ENCODE peak calls at places on chromosomes 1 and 21, in ten cellular contexts. U is IMR-90; F is stimulated activated naive B cell treated with anti-CD40 and anti-IgM and Interleukin-4, amounts not matched to agents 10 μg/mL and 1 μg/mL and 100 μg/mL, for 72 hours; E is left ventricle myocardium inferior; K is HuH-7.5; P is HS-27A; A is BE2C; W is fibroblast of lung; M is stimulated activated CD8-positive, alpha-beta memory T cell treated with anti-CD3 and anti-CD28 coated beads, Interleukin-4, amount 100 ng/mL, for 24 hours; D is NCI-H2029 treated with DMSO at 0.1 percent for 48 hours. V is an unnamed sample.

GRCh38 chr21:36783612-36784383 is 84.9 kb downstream of the SIM2 start:
- DNase-seq in U (peak), F (no peak), E (no peak), K (no peak), P (no peak), A (no peak), W (no peak), M (no peak), D (no peak), V (no peak)

GRCh38 chr1:204466416-204467405 is 27.9 kb downstream of the PIK3C2B start:
- DNase-seq in U (no peak), F (no peak), E (peak), K (no peak), P (no peak), A (no peak), W (no peak), M (no peak), D (no peak), V (peak)

GRCh38 chr1:46692806-46693770 is 21.4 kb downstream of the TEX38 start:
- DNase-seq in U (no peak), F (no peak), E (no peak), K (no peak), P (no peak), A (no peak), W (no peak), M (no peak), D (no peak), V (no peak)

GRCh38 chr1:234836045-234836681 is 226.2 kb upstream of the IRF2BP2 start:
- DNase-seq in U (no peak), F (no peak), E (no peak), K (no peak), P (no peak), A (no peak), W (no peak), M (no peak), D (no peak), V (no peak)

GRCh38 chr1:64484651-64485050 is 14.7 kb downstream of the CACHD1 start:
- DNase-seq in U (no peak), F (no peak), E (no peak), K (no peak), P (no peak), A (no peak), W (peak), M (no peak), D (peak), V (no peak)

GRCh38 chr1:39645411-39646043 is 6.1 kb upstream of the HEYL start:
- DNase-seq in U (no peak), F (no peak), E (no peak), K (no peak), P (no peak), A (no peak), W (no peak), M (no peak), D (peak), V (no peak)

GRCh38 chr21:14977814-14978213 is 87.0 kb downstream of the NRIP1 start:
- DNase-seq in U (no peak), F (no peak), E (no peak), K (no peak), P (no peak), A (peak), W (no peak), M (no peak), D (peak), V (no peak)

GRCh38 chr1:9084883-9085282 is 15.4 kb upstream of the SLC2A5 start:
- DNase-seq in U (no peak), F (no peak), E (peak), K (no peak), P (no peak), A (no peak), W (no peak), M (no peak), D (no peak), V (peak)

GRCh38 chr1:19828546-19828945 is 13.5 kb upstream of the RNF186 start:
- DNase-seq in U (peak), F (no peak), E (no peak), K (no peak), P (no peak), A (no peak), W (no peak), M (no peak), D (no peak), V (no peak)

GRCh38 chr1:165364432-165365133 is 8.1 kb upstream of the LMX1A start:
- DNase-seq in U (no peak), F (no peak), E (peak), K (no peak), P (no peak), A (no peak), W (peak), M (no peak), D (peak), V (no peak)

GRCh38 chr21:41141031-41141457 is 26.9 kb upstream of the BACE2 start:
- DNase-seq in U (peak), F (no peak), E (no peak), K (no peak), P (no peak), A (no peak), W (no peak), M (no peak), D (no peak), V (no peak)

GRCh38 chr1:26686795-26687194 is 9.0 kb upstream of the ARID1A start:
- DNase-seq in U (no peak), F (no peak), E (no peak), K (no peak), P (no peak), A (no peak), W (peak), M (no peak), D (no peak), V (no peak)

GRCh38 chr1:64755356-64755755 is 10.5 kb downstream of the RAVER2 start:
- DNase-seq in U (no peak), F (no peak), E (no peak), K (no peak), P (no peak), A (no peak), W (no peak), M (no peak), D (no peak), V (no peak)

GRCh38 chr1:3603566-3604467 is 7.5 kb downstream of the MEGF6 start:
- DNase-seq in U (no peak), F (no peak), E (no peak), K (no peak), P (no peak), A (no peak), W (no peak), M (no peak), D (no peak), V (no peak)

GRCh38 chr1:26907071-26907922 is 6.5 kb downstream of the NR0B2 start:
- DNase-seq in U (peak), F (no peak), E (no peak), K (no peak), P (peak), A (peak), W (peak), M (no peak), D (no peak), V (no peak)

GRCh38 chr1:8016244-8017241 is 9.6 kb downstream of the ERRFI1 start:
- DNase-seq in U (no peak), F (no peak), E (no peak), K (no peak), P (no peak), A (no peak), W (peak), M (no peak), D (no peak), V (no peak)

GRCh38 chr1:20885121-20885520 is 98.0 kb upstream of the HP1BP3 start:
- DNase-seq in U (peak), F (no peak), E (no peak), K (no peak), P (no peak), A (no peak), W (peak), M (no peak), D (no peak), V (no peak)

GRCh38 chr21:33024278-33025103 is 1.2 kb upstream of the OLIG2 start:
- DNase-seq in U (no peak), F (no peak), E (no peak), K (no peak), P (no peak), A (no peak), W (no peak), M (no peak), D (no peak), V (no peak)

GRCh38 chr1:153507926-153508583 is 27.7 kb downstream of the S100A6 start:
- DNase-seq in U (no peak), F (no peak), E (no peak), K (no peak), P (no peak), A (no peak), W (no peak), M (no peak), D (no peak), V (no peak)

GRCh38 chr1:3522564-3523270 is 68.3 kb downstream of the ARHGEF16 start:
- DNase-seq in U (no peak), F (no peak), E (no peak), K (no peak), P (no peak), A (no peak), W (no peak), M (no peak), D (no peak), V (no peak)

GRCh38 chr1:179230251-179230650 is 774 bp upstream of the ABL2 start:
- DNase-seq in U (peak), F (no peak), E (no peak), K (no peak), P (no peak), A (no peak), W (peak), M (no peak), D (no peak), V (no peak)